ENCODE peak calls at places on chromosomes 13 and 19, in six cellular contexts. One of them, this sample, is unnamed. For H3K27me3, the result is how much of the 10 kb centered on the place peaks cover.

GRCh38 chr13:113148940-113149503 is 9.4 kb upstream of the PROZ start:
- DNase-seq in suprapubic skin: no peak
- DNase-seq in gastrocnemius medialis: no peak
- DNase-seq in stomach: no peak
- DNase-seq in left lung: no peak
- DNase-seq in mesenchymal stem cell: no peak
- DNase-seq in this sample: no peak

GRCh38 chr13:46359731-46360130 is 27.3 kb downstream of the RUBCNL start:
- DNase-seq in stomach: no peak
- DNase-seq in mesenchymal stem cell: peak
- DNase-seq in gastrocnemius medialis: no peak
- DNase-seq in left lung: no peak
- DNase-seq in suprapubic skin: no peak
- DNase-seq in this sample: no peak

GRCh38 chr19:46394398-46394797 is 19.0 kb downstream of the CCDC8 start:
- DNase-seq in gastrocnemius medialis: no peak
- DNase-seq in suprapubic skin: no peak
- DNase-seq in stomach: no peak
- DNase-seq in mesenchymal stem cell: no peak
- DNase-seq in left lung: peak
- DNase-seq in this sample: no peak

GRCh38 chr13:89076622-89077021 is 1405.5 kb downstream of the SLITRK5 start:
- DNase-seq in suprapubic skin: no peak
- DNase-seq in left lung: no peak
- DNase-seq in stomach: no peak
- DNase-seq in gastrocnemius medialis: no peak
- DNase-seq in mesenchymal stem cell: no peak
- DNase-seq in this sample: no peak

GRCh38 chr13:31012285-31013024 is 80.0 kb downstream of the TEX26 start:
- DNase-seq in gastrocnemius medialis: no peak
- DNase-seq in mesenchymal stem cell: peak
- DNase-seq in stomach: no peak
- DNase-seq in left lung: no peak
- DNase-seq in suprapubic skin: no peak
- DNase-seq in this sample: no peak

GRCh38 chr19:38634757-38635482 is 12.5 kb upstream of the ACTN4 start:
- DNase-seq in gastrocnemius medialis: no peak
- DNase-seq in mesenchymal stem cell: peak
- DNase-seq in left lung: peak
- DNase-seq in suprapubic skin: peak
- DNase-seq in stomach: peak
- DNase-seq in this sample: peak

GRCh38 chr13:95128045-95128643 is 173.1 kb downstream of the ABCC4 start:
- DNase-seq in left lung: no peak
- DNase-seq in suprapubic skin: no peak
- DNase-seq in stomach: peak
- DNase-seq in gastrocnemius medialis: no peak
- DNase-seq in mesenchymal stem cell: no peak
- DNase-seq in this sample: no peak

GRCh38 chr13:33560722-33561121 is 257.2 kb upstream of the RFC3 start:
- DNase-seq in suprapubic skin: no peak
- DNase-seq in mesenchymal stem cell: no peak
- DNase-seq in left lung: no peak
- DNase-seq in gastrocnemius medialis: no peak
- DNase-seq in stomach: no peak
- DNase-seq in this sample: no peak

GRCh38 chr13:40149611-40150283 is 494.3 kb downstream of the COG6 start:
- DNase-seq in left lung: no peak
- DNase-seq in mesenchymal stem cell: peak
- DNase-seq in gastrocnemius medialis: peak
- DNase-seq in suprapubic skin: no peak
- DNase-seq in stomach: no peak
- DNase-seq in this sample: peak

GRCh38 chr13:41622545-41623429 is 165.4 kb downstream of the RGCC start:
- DNase-seq in suprapubic skin: no peak
- DNase-seq in gastrocnemius medialis: no peak
- DNase-seq in mesenchymal stem cell: peak
- DNase-seq in left lung: no peak
- DNase-seq in stomach: no peak
- DNase-seq in this sample: no peak

GRCh38 chr19:1857648-1858326 is 5.6 kb downstream of the KLF16 start:
- DNase-seq in stomach: no peak
- DNase-seq in suprapubic skin: no peak
- DNase-seq in left lung: peak
- DNase-seq in mesenchymal stem cell: no peak
- DNase-seq in gastrocnemius medialis: no peak
- DNase-seq in this sample: no peak

GRCh38 chr19:4115050-4115817 is 8.7 kb downstream of the MAP2K2 start:
- DNase-seq in left lung: no peak
- DNase-seq in mesenchymal stem cell: no peak
- DNase-seq in stomach: peak
- DNase-seq in suprapubic skin: no peak
- DNase-seq in gastrocnemius medialis: no peak
- DNase-seq in this sample: no peak

GRCh38 chr13:76894401-76895110 is 8.4 kb upstream of the KCTD12 start:
- DNase-seq in suprapubic skin: no peak
- DNase-seq in stomach: no peak
- DNase-seq in mesenchymal stem cell: no peak
- DNase-seq in left lung: no peak
- DNase-seq in gastrocnemius medialis: no peak
- DNase-seq in this sample: no peak

GRCh38 chr13:76888421-76888820 is 2.2 kb upstream of the KCTD12 start:
- DNase-seq in gastrocnemius medialis: no peak
- DNase-seq in stomach: no peak
- DNase-seq in suprapubic skin: no peak
- DNase-seq in left lung: no peak
- DNase-seq in mesenchymal stem cell: no peak
- DNase-seq in this sample: no peak

GRCh38 chr13:76890036-76890435 is 3.8 kb upstream of the KCTD12 start:
- DNase-seq in left lung: no peak
- DNase-seq in suprapubic skin: no peak
- DNase-seq in stomach: no peak
- DNase-seq in gastrocnemius medialis: no peak
- DNase-seq in mesenchymal stem cell: no peak
- DNase-seq in this sample: no peak

GRCh38 chr13:76889254-76889653 is 3.0 kb upstream of the KCTD12 start:
- DNase-seq in gastrocnemius medialis: no peak
- DNase-seq in stomach: no peak
- DNase-seq in left lung: no peak
- DNase-seq in suprapubic skin: no peak
- DNase-seq in mesenchymal stem cell: no peak
- DNase-seq in this sample: no peak

DNA sequence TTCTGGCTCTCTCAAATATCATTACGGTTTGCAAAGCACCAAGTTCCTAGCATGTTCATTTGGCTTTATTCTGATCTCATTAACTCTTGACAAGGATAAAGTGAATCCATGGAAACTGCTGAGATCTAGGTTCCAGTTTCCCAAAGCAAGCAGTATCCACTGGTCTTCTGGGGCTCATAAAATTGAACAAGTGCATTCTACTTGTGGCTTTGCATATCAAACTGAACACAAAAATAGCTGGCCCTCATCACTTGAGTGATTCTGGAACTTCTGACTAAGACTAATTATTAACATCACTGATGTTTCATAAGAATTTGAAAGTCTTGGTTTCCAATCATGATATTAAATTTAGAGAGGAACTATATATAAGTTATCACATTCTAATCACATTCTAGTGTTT is 6.3 kb upstream of the KCTD12 start:
- DNase-seq in suprapubic skin: no peak
- DNase-seq in gastrocnemius medialis: no peak
- DNase-seq in stomach: no peak
- DNase-seq in mesenchymal stem cell: no peak
- DNase-seq in left lung: no peak
- DNase-seq in this sample: no peak
- H3K27me3 ChIP-seq in suprapubic skin: under half
- H3K27me3 ChIP-seq in gastrocnemius medialis: under half
- H3K27me3 ChIP-seq in stomach: under half
- H3K27me3 ChIP-seq in mesenchymal stem cell: under half
- H3K27me3 ChIP-seq in left lung: under half
- H3K27me3 ChIP-seq in this sample: under half

GRCh38 chr13:98158172-98158907 is 15.4 kb downstream of the FARP1 start:
- DNase-seq in mesenchymal stem cell: no peak
- DNase-seq in gastrocnemius medialis: no peak
- DNase-seq in suprapubic skin: no peak
- DNase-seq in stomach: no peak
- DNase-seq in left lung: no peak
- DNase-seq in this sample: no peak

GRCh38 chr13:98157609-98158008 is 14.7 kb downstream of the FARP1 start:
- DNase-seq in mesenchymal stem cell: no peak
- DNase-seq in gastrocnemius medialis: no peak
- DNase-seq in left lung: no peak
- DNase-seq in suprapubic skin: no peak
- DNase-seq in stomach: no peak
- DNase-seq in this sample: no peak

GRCh38 chr13:98156259-98156658 is 13.4 kb downstream of the FARP1 start:
- DNase-seq in mesenchymal stem cell: no peak
- DNase-seq in suprapubic skin: no peak
- DNase-seq in left lung: no peak
- DNase-seq in gastrocnemius medialis: no peak
- DNase-seq in stomach: no peak
- DNase-seq in this sample: no peak

GRCh38 chr13:98155475-98156111 is 12.7 kb downstream of the FARP1 start:
- DNase-seq in mesenchymal stem cell: peak
- DNase-seq in gastrocnemius medialis: no peak
- DNase-seq in stomach: no peak
- DNase-seq in suprapubic skin: no peak
- DNase-seq in left lung: no peak
- DNase-seq in this sample: no peak

GRCh38 chr13:98157188-98157587 is 14.3 kb downstream of the FARP1 start:
- DNase-seq in stomach: no peak
- DNase-seq in mesenchymal stem cell: no peak
- DNase-seq in gastrocnemius medialis: no peak
- DNase-seq in left lung: no peak
- DNase-seq in suprapubic skin: no peak
- DNase-seq in this sample: no peak
- H3K27ac ChIP-seq in stomach: no peak
- H3K27ac ChIP-seq in mesenchymal stem cell: no peak
- H3K27ac ChIP-seq in gastrocnemius medialis: no peak
- H3K27ac ChIP-seq in left lung: no peak
- H3K27ac ChIP-seq in suprapubic skin: no peak
- H3K27ac ChIP-seq in this sample: no peak

DNA sequence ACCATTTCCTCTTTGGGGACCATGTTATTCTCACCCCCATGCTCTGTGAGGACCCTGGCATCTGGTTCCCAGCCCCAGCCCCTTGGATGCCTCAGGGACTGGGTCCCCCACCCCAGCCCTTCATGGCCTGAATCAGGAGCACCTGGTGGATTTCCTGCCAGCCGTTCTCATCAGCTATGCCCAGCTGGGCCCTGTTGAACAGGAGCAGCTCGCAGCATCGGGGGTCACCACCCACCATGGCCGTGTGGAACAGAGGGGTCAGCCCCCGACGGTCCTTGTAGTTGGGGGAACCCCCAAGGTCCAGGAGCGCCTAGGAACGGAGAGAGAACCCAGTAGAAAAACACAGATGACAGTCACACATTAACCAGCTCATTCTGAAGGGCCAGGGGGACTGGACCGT is 7.8 kb downstream of the SHANK1 start:
- DNase-seq in left lung: no peak
- DNase-seq in suprapubic skin: no peak
- DNase-seq in gastrocnemius medialis: no peak
- DNase-seq in stomach: no peak
- DNase-seq in mesenchymal stem cell: no peak
- DNase-seq in this sample: no peak
- H3K27me3 ChIP-seq in left lung: half or more
- H3K27me3 ChIP-seq in suprapubic skin: half or more
- H3K27me3 ChIP-seq in gastrocnemius medialis: under half
- H3K27me3 ChIP-seq in stomach: under half
- H3K27me3 ChIP-seq in mesenchymal stem cell: under half
- H3K27me3 ChIP-seq in this sample: under half

GRCh38 chr13:99281811-99282263 is 23.7 kb upstream of the GPR18 start:
- DNase-seq in suprapubic skin: peak
- DNase-seq in left lung: peak
- DNase-seq in stomach: peak
- DNase-seq in mesenchymal stem cell: no peak
- DNase-seq in gastrocnemius medialis: peak
- DNase-seq in this sample: peak
- H3K27ac ChIP-seq in suprapubic skin: peak
- H3K27ac ChIP-seq in left lung: peak
- H3K27ac ChIP-seq in stomach: peak
- H3K27ac ChIP-seq in mesenchymal stem cell: no peak
- H3K27ac ChIP-seq in gastrocnemius medialis: peak
- H3K27ac ChIP-seq in this sample: peak

GRCh38 chr19:41801031-41801430 is 4.6 kb downstream of the CEACAM3 start:
- DNase-seq in gastrocnemius medialis: no peak
- DNase-seq in suprapubic skin: no peak
- DNase-seq in left lung: no peak
- DNase-seq in mesenchymal stem cell: no peak
- DNase-seq in stomach: no peak
- DNase-seq in this sample: peak
- H3K27me3 ChIP-seq in gastrocnemius medialis: under half
- H3K27me3 ChIP-seq in suprapubic skin: under half
- H3K27me3 ChIP-seq in left lung: under half
- H3K27me3 ChIP-seq in mesenchymal stem cell: under half
- H3K27me3 ChIP-seq in stomach: under half
- H3K27me3 ChIP-seq in this sample: under half

GRCh38 chr19:18017275-18018083 is 9.5 kb downstream of the ARRDC2 start:
- DNase-seq in gastrocnemius medialis: peak
- DNase-seq in left lung: no peak
- DNase-seq in suprapubic skin: no peak
- DNase-seq in stomach: no peak
- DNase-seq in mesenchymal stem cell: no peak
- DNase-seq in this sample: no peak
- H3K27ac ChIP-seq in gastrocnemius medialis: peak
- H3K27ac ChIP-seq in left lung: peak
- H3K27ac ChIP-seq in suprapubic skin: peak
- H3K27ac ChIP-seq in stomach: peak
- H3K27ac ChIP-seq in mesenchymal stem cell: no peak
- H3K27ac ChIP-seq in this sample: peak

DNA sequence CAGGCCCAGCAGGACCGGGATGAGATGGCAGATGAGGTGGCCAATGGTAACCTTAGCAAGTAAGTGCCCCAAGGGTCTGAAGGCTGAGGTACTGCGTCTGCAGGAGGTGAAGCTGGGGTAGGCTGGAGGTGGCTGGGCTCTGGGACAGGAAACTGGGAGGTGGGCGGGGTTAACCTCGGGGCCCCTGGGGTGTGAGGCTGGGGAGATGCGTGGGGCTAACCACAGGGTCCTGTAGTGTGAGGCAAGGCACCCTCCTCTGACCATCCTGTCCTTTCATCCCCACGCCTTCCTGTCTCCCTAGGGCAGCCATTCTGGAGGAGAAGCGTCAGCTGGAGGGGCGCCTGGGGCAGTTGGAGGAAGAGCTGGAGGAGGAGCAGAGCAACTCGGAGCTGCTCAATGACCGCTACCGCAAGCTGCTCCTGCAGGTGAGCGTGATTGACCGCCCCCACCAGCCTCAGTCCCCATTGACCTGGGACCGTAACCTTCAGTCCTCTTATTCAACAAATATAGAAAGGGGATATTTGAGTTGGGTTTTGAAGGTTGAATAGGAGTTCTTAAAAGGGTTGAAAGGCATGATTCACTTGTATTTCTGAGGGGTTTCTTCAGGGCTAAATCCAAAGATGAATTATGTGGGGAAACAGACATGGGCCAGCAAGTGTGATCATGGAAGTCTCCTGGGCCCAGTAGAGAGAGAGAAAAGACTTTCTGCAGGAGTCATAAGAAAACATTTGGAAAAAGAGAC is 35.7 kb downstream of the KCNC3 start:
- DNase-seq in left lung: no peak
- DNase-seq in stomach: no peak
- DNase-seq in suprapubic skin: no peak
- DNase-seq in mesenchymal stem cell: no peak
- DNase-seq in gastrocnemius medialis: no peak
- DNase-seq in this sample: no peak
- H3K27me3 ChIP-seq in left lung: under half
- H3K27me3 ChIP-seq in stomach: under half
- H3K27me3 ChIP-seq in suprapubic skin: under half
- H3K27me3 ChIP-seq in mesenchymal stem cell: under half
- H3K27me3 ChIP-seq in gastrocnemius medialis: under half
- H3K27me3 ChIP-seq in this sample: under half